ENCODE peak calls at places on chromosome 4, in four cellular contexts. H is GM12864; O is NCI-H748 treated with DMSO at 0.1 percent for 48 hours; J is stimulated activated CD4-positive, alpha-beta T cell treated with anti-CD3 and anti-CD28 coated beads, Interleukin-1b, Interleukin-23, amount 100 ng/mL, for 24 hours. T is an unnamed sample.

GRCh38 chr4:76902233-76902890 is 4.4 kb upstream of the SOWAHB start:
- DNase-seq in H (no peak), O (no peak), J (no peak), T (no peak)

GRCh38 chr4:152983221-152983620 is 47.1 kb downstream of the FHDC1 start:
- DNase-seq in H (no peak), O (no peak), J (no peak), T (no peak)

GRCh38 chr4:14862881-14863280 is 139.4 kb upstream of the CPEB2 start:
- DNase-seq in H (no peak), O (no peak), J (no peak), T (no peak)

GRCh38 chr4:121154103-121154515 is 10.0 kb downstream of the TNIP3 start:
- DNase-seq in H (no peak), O (no peak), J (no peak), T (peak)

GRCh38 chr4:88981993-88982392 is 75.0 kb downstream of the FAM13A start:
- DNase-seq in H (no peak), O (no peak), J (no peak), T (no peak)

GRCh38 chr4:98873059-98873458 is 55.9 kb downstream of the EIF4E start:
- DNase-seq in H (no peak), O (no peak), J (no peak), T (no peak)

GRCh38 chr4:38804654-38805295 is at the start of gene TLR1:
- DNase-seq in H (no peak), O (no peak), J (no peak), T (peak)

GRCh38 chr4:41822326-41822725 is 73.8 kb upstream of the PHOX2B start:
- DNase-seq in H (no peak), O (no peak), J (no peak), T (no peak)

GRCh38 chr4:103994059-103994458 is 274.3 kb upstream of the TACR3 start:
- DNase-seq in H (no peak), O (peak), J (no peak), T (no peak)

GRCh38 chr4:187770345-187770744 is 225.2 kb upstream of the ZFP42 start:
- DNase-seq in H (no peak), O (no peak), J (no peak), T (no peak)

GRCh38 chr4:48152259-48152658 is 18.2 kb upstream of the TXK start:
- DNase-seq in H (no peak), O (no peak), J (no peak), T (no peak)

GRCh38 chr4:182968917-182969650 is 51.9 kb upstream of the DCTD start:
- DNase-seq in H (no peak), O (no peak), J (no peak), T (no peak)

GRCh38 chr4:125951275-125951887 is 636.6 kb downstream of the FAT4 start:
- DNase-seq in H (no peak), O (no peak), J (no peak), T (no peak)

GRCh38 chr4:100742045-100742444 is 224.2 kb upstream of the EMCN start:
- DNase-seq in H (no peak), O (no peak), J (no peak), T (no peak)

GRCh38 chr4:102868153-102868781 is 525 bp upstream of the CISD2 start:
- DNase-seq in H (no peak), O (no peak), J (peak), T (no peak)

GRCh38 chr4:177356921-177357320 is 47.2 kb downstream of the NEIL3 start:
- DNase-seq in H (no peak), O (no peak), J (no peak), T (no peak)

GRCh38 chr4:82905205-82905604 is 4.7 kb downstream of the THAP9 start:
- DNase-seq in H (peak), O (no peak), J (peak), T (no peak)

GRCh38 chr4:106048250-106048931 is 153.1 kb downstream of the NPNT start:
- DNase-seq in H (no peak), O (no peak), J (no peak), T (no peak)

GRCh38 chr4:139564502-139564901 is 8.5 kb upstream of the SETD7 start:
- DNase-seq in H (no peak), O (no peak), J (no peak), T (no peak)

GRCh38 chr4:95219109-95219508 is 329.7 kb downstream of the UNC5C start:
- DNase-seq in H (no peak), O (no peak), J (no peak), T (no peak)

GRCh38 chr4:184807797-184808718 is 17.7 kb downstream of the ACSL1 start:
- DNase-seq in H (no peak), O (no peak), J (no peak), T (no peak)